ENCODE peak calls at places on chromosomes 4 and X, in six cellular contexts. One of them, this sample, is unnamed.

GRCh38 chrX:69107231-69107739 is 58.0 kb downstream of the PJA1 start:
- DNase-seq in HCT116: no peak
- DNase-seq in PC-3: peak
- DNase-seq in MM.1S: no peak
- DNase-seq in OCI-LY7: no peak
- DNase-seq in hepatocyte: peak
- DNase-seq in this sample: peak

GRCh38 chrX:16484338-16484737 is 165.6 kb upstream of the S100G start:
- DNase-seq in HCT116: peak
- DNase-seq in PC-3: peak
- DNase-seq in MM.1S: no peak
- DNase-seq in OCI-LY7: no peak
- DNase-seq in hepatocyte: peak
- DNase-seq in this sample: no peak

GRCh38 chrX:119693996-119694451 is 1.1 kb upstream of the SEPTIN6 start:
- DNase-seq in HCT116: no peak
- DNase-seq in PC-3: no peak
- DNase-seq in MM.1S: no peak
- DNase-seq in OCI-LY7: no peak
- DNase-seq in hepatocyte: no peak
- DNase-seq in this sample: peak

GRCh38 chr4:77284036-77284435 is 127.0 kb downstream of the CCNG2 start:
- DNase-seq in HCT116: no peak
- DNase-seq in PC-3: no peak
- DNase-seq in MM.1S: no peak
- DNase-seq in OCI-LY7: no peak
- DNase-seq in hepatocyte: no peak
- DNase-seq in this sample: no peak

GRCh38 chrX:148310402-148311200 is 189.8 kb upstream of the AFF2 start:
- DNase-seq in HCT116: no peak
- DNase-seq in PC-3: no peak
- DNase-seq in MM.1S: peak
- DNase-seq in OCI-LY7: peak
- DNase-seq in hepatocyte: no peak
- DNase-seq in this sample: no peak

GRCh38 chr4:173509031-173510001 is 20.7 kb downstream of the HAND2 start:
- DNase-seq in HCT116: no peak
- DNase-seq in PC-3: no peak
- DNase-seq in MM.1S: no peak
- DNase-seq in OCI-LY7: no peak
- DNase-seq in hepatocyte: peak
- DNase-seq in this sample: peak

GRCh38 chr4:157172011-157172410 is 48.5 kb upstream of the GRIA2 start:
- DNase-seq in HCT116: peak
- DNase-seq in PC-3: peak
- DNase-seq in MM.1S: no peak
- DNase-seq in OCI-LY7: no peak
- DNase-seq in hepatocyte: no peak
- DNase-seq in this sample: no peak

GRCh38 chrX:112851161-112851779 is 10.6 kb upstream of the AMOT start:
- DNase-seq in HCT116: no peak
- DNase-seq in PC-3: no peak
- DNase-seq in MM.1S: peak
- DNase-seq in OCI-LY7: peak
- DNase-seq in hepatocyte: no peak
- DNase-seq in this sample: no peak

GRCh38 chr4:153676491-153676890 is 7.6 kb upstream of the TLR2 start:
- DNase-seq in HCT116: no peak
- DNase-seq in PC-3: peak
- DNase-seq in MM.1S: no peak
- DNase-seq in OCI-LY7: no peak
- DNase-seq in hepatocyte: no peak
- DNase-seq in this sample: no peak

GRCh38 chrX:153687121-153688039 is at the start of gene SLC6A8:
- DNase-seq in HCT116: peak
- DNase-seq in PC-3: peak
- DNase-seq in MM.1S: peak
- DNase-seq in OCI-LY7: peak
- DNase-seq in hepatocyte: peak
- DNase-seq in this sample: peak

GRCh38 chr4:170005472-170005871 is 20.7 kb downstream of the MFAP3L start:
- DNase-seq in HCT116: no peak
- DNase-seq in PC-3: no peak
- DNase-seq in MM.1S: no peak
- DNase-seq in OCI-LY7: no peak
- DNase-seq in hepatocyte: no peak
- DNase-seq in this sample: no peak

GRCh38 chr4:85125688-85126087 is 159.2 kb upstream of the WDFY3 start:
- DNase-seq in HCT116: no peak
- DNase-seq in PC-3: no peak
- DNase-seq in MM.1S: no peak
- DNase-seq in OCI-LY7: no peak
- DNase-seq in hepatocyte: no peak
- DNase-seq in this sample: no peak

GRCh38 chr4:109156346-109156745 is 146.1 kb downstream of the COL25A1 start:
- DNase-seq in HCT116: no peak
- DNase-seq in PC-3: no peak
- DNase-seq in MM.1S: no peak
- DNase-seq in OCI-LY7: no peak
- DNase-seq in hepatocyte: no peak
- DNase-seq in this sample: no peak

GRCh38 chrX:71450433-71451106 is 82.3 kb upstream of the OGT start:
- DNase-seq in HCT116: no peak
- DNase-seq in PC-3: no peak
- DNase-seq in MM.1S: no peak
- DNase-seq in OCI-LY7: no peak
- DNase-seq in hepatocyte: no peak
- DNase-seq in this sample: no peak

GRCh38 chr4:80184791-80185756 is 12.2 kb upstream of the PRDM8 start:
- DNase-seq in HCT116: no peak
- DNase-seq in PC-3: peak
- DNase-seq in MM.1S: peak
- DNase-seq in OCI-LY7: no peak
- DNase-seq in hepatocyte: no peak
- DNase-seq in this sample: peak

GRCh38 chrX:71515039-71515398 is 17.9 kb upstream of the OGT start:
- DNase-seq in HCT116: no peak
- DNase-seq in PC-3: peak
- DNase-seq in MM.1S: no peak
- DNase-seq in OCI-LY7: no peak
- DNase-seq in hepatocyte: no peak
- DNase-seq in this sample: no peak

GRCh38 chr4:128290526-128290925 is 2.9 kb upstream of the PGRMC2 start:
- DNase-seq in HCT116: no peak
- DNase-seq in PC-3: no peak
- DNase-seq in MM.1S: no peak
- DNase-seq in OCI-LY7: no peak
- DNase-seq in hepatocyte: no peak
- DNase-seq in this sample: no peak

GRCh38 chrX:130117166-130117565 is 6.9 kb upstream of the ELF4 start:
- DNase-seq in HCT116: no peak
- DNase-seq in PC-3: no peak
- DNase-seq in MM.1S: no peak
- DNase-seq in OCI-LY7: no peak
- DNase-seq in hepatocyte: no peak
- DNase-seq in this sample: no peak

GRCh38 chr4:15695240-15695699 is 7.6 kb upstream of the BST1 start:
- DNase-seq in HCT116: peak
- DNase-seq in PC-3: peak
- DNase-seq in MM.1S: no peak
- DNase-seq in OCI-LY7: no peak
- DNase-seq in hepatocyte: no peak
- DNase-seq in this sample: peak

GRCh38 chr4:170090667-170091052 is 904 bp upstream of the AADAT start:
- DNase-seq in HCT116: no peak
- DNase-seq in PC-3: peak
- DNase-seq in MM.1S: no peak
- DNase-seq in OCI-LY7: no peak
- DNase-seq in hepatocyte: no peak
- DNase-seq in this sample: no peak

GRCh38 chr4:48720459-48720858 is 59.6 kb downstream of the FRYL start:
- DNase-seq in HCT116: no peak
- DNase-seq in PC-3: no peak
- DNase-seq in MM.1S: no peak
- DNase-seq in OCI-LY7: no peak
- DNase-seq in hepatocyte: no peak
- DNase-seq in this sample: no peak

GRCh38 chrX:97229318-97229717 is 345.6 kb downstream of the RPA4 start:
- DNase-seq in HCT116: no peak
- DNase-seq in PC-3: no peak
- DNase-seq in MM.1S: no peak
- DNase-seq in OCI-LY7: no peak
- DNase-seq in hepatocyte: no peak
- DNase-seq in this sample: no peak
- TF ChIP-seq EZH2phosphoT487 in HCT116: no peak
- TF ChIP-seq EZH2phosphoT487 in PC-3: no peak
- TF ChIP-seq EZH2phosphoT487 in MM.1S: no peak
- TF ChIP-seq EZH2phosphoT487 in OCI-LY7: no peak
- TF ChIP-seq EZH2phosphoT487 in hepatocyte: no peak
- TF ChIP-seq EZH2phosphoT487 in this sample: no peak

GRCh38 chr4:98446499-98447375 is 185.6 kb downstream of the RAP1GDS1 start:
- DNase-seq in HCT116: no peak
- DNase-seq in PC-3: no peak
- DNase-seq in MM.1S: peak
- DNase-seq in OCI-LY7: peak
- DNase-seq in hepatocyte: no peak
- DNase-seq in this sample: no peak
- TF ChIP-seq EZH2phosphoT487 in HCT116: no peak
- TF ChIP-seq EZH2phosphoT487 in PC-3: no peak
- TF ChIP-seq EZH2phosphoT487 in MM.1S: no peak
- TF ChIP-seq EZH2phosphoT487 in OCI-LY7: no peak
- TF ChIP-seq EZH2phosphoT487 in hepatocyte: no peak
- TF ChIP-seq EZH2phosphoT487 in this sample: no peak

DNA sequence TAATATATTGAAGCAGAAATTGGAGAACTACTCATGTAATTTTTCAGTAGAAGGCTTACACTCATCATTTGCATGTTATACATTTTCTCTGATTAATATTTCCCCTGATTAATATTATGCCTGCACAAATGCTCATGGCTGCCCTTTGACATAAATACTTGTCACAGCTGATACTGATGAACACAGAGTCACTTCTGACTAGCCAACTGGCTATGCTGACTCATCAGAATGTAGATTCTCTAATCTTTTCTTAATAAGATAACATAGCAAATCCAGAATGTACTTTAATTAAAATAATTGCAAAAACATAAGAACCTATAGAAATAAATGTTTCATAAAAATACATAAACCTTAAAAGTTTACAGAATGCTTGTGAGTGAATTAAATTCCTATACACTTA is 52.4 kb upstream of the C4orf54 start:
- DNase-seq in HCT116: no peak
- DNase-seq in PC-3: peak
- DNase-seq in MM.1S: no peak
- DNase-seq in OCI-LY7: no peak
- DNase-seq in hepatocyte: no peak
- DNase-seq in this sample: no peak
- TF ChIP-seq EZH2phosphoT487 in HCT116: no peak
- TF ChIP-seq EZH2phosphoT487 in PC-3: no peak
- TF ChIP-seq EZH2phosphoT487 in MM.1S: no peak
- TF ChIP-seq EZH2phosphoT487 in OCI-LY7: no peak
- TF ChIP-seq EZH2phosphoT487 in hepatocyte: no peak
- TF ChIP-seq EZH2phosphoT487 in this sample: no peak

GRCh38 chrX:41823402-41823801 is 99.4 kb downstream of the GPR82 start:
- DNase-seq in HCT116: no peak
- DNase-seq in PC-3: no peak
- DNase-seq in MM.1S: no peak
- DNase-seq in OCI-LY7: no peak
- DNase-seq in hepatocyte: peak
- DNase-seq in this sample: no peak

GRCh38 chrX:41825796-41826195 is 97.6 kb downstream of the CASK start:
- DNase-seq in HCT116: no peak
- DNase-seq in PC-3: no peak
- DNase-seq in MM.1S: no peak
- DNase-seq in OCI-LY7: no peak
- DNase-seq in hepatocyte: no peak
- DNase-seq in this sample: no peak

GRCh38 chrX:41822917-41823316 is 98.9 kb downstream of the GPR82 start:
- DNase-seq in HCT116: no peak
- DNase-seq in PC-3: no peak
- DNase-seq in MM.1S: no peak
- DNase-seq in OCI-LY7: no peak
- DNase-seq in hepatocyte: peak
- DNase-seq in this sample: no peak

GRCh38 chrX:41827886-41828285 is 95.5 kb downstream of the CASK start:
- DNase-seq in HCT116: no peak
- DNase-seq in PC-3: no peak
- DNase-seq in MM.1S: no peak
- DNase-seq in OCI-LY7: no peak
- DNase-seq in hepatocyte: no peak
- DNase-seq in this sample: no peak

GRCh38 chrX:41824551-41824950 is 98.8 kb downstream of the CASK start:
- DNase-seq in HCT116: peak
- DNase-seq in PC-3: peak
- DNase-seq in MM.1S: no peak
- DNase-seq in OCI-LY7: no peak
- DNase-seq in hepatocyte: peak
- DNase-seq in this sample: no peak
- TF ChIP-seq EZH2phosphoT487 in HCT116: no peak
- TF ChIP-seq EZH2phosphoT487 in PC-3: no peak
- TF ChIP-seq EZH2phosphoT487 in MM.1S: no peak
- TF ChIP-seq EZH2phosphoT487 in OCI-LY7: no peak
- TF ChIP-seq EZH2phosphoT487 in hepatocyte: no peak
- TF ChIP-seq EZH2phosphoT487 in this sample: no peak

GRCh38 chr4:149956678-149957077 is 121.6 kb upstream of the DCLK2 start:
- DNase-seq in HCT116: no peak
- DNase-seq in PC-3: no peak
- DNase-seq in MM.1S: no peak
- DNase-seq in OCI-LY7: no peak
- DNase-seq in hepatocyte: no peak
- DNase-seq in this sample: no peak

GRCh38 chr4:149964001-149964400 is 114.2 kb upstream of the DCLK2 start:
- DNase-seq in HCT116: no peak
- DNase-seq in PC-3: no peak
- DNase-seq in MM.1S: no peak
- DNase-seq in OCI-LY7: no peak
- DNase-seq in hepatocyte: no peak
- DNase-seq in this sample: no peak

GRCh38 chr4:149959391-149959790 is 118.9 kb upstream of the DCLK2 start:
- DNase-seq in HCT116: no peak
- DNase-seq in PC-3: no peak
- DNase-seq in MM.1S: no peak
- DNase-seq in OCI-LY7: no peak
- DNase-seq in hepatocyte: no peak
- DNase-seq in this sample: no peak

GRCh38 chr4:149961876-149962597 is 116.2 kb upstream of the DCLK2 start:
- DNase-seq in HCT116: no peak
- DNase-seq in PC-3: peak
- DNase-seq in MM.1S: no peak
- DNase-seq in OCI-LY7: no peak
- DNase-seq in hepatocyte: peak
- DNase-seq in this sample: no peak
- TF ChIP-seq EZH2phosphoT487 in HCT116: no peak
- TF ChIP-seq EZH2phosphoT487 in PC-3: no peak
- TF ChIP-seq EZH2phosphoT487 in MM.1S: no peak
- TF ChIP-seq EZH2phosphoT487 in OCI-LY7: no peak
- TF ChIP-seq EZH2phosphoT487 in hepatocyte: no peak
- TF ChIP-seq EZH2phosphoT487 in this sample: no peak

This sample was measured in GM23338.